ENCODE peak calls at places on chromosomes 2 and 18, in seven cellular contexts. N, L, R, D, M, W and K are unnamed samples.

GRCh38 chr2:228699400-228699799 is 517.9 kb upstream of the SPHKAP start:
- DNase-seq in D (no peak), W (no peak), R (no peak), N (no peak), L (no peak), M (no peak), K (no peak)

GRCh38 chr2:170147576-170147975 is 30.4 kb upstream of the MYO3B start:
- DNase-seq in N (no peak), D (no peak), L (no peak), M (no peak), R (no peak), W (no peak), K (no peak)

GRCh38 chr18:1438458-1438910 is 533.8 kb downstream of the ADCYAP1 start:
- DNase-seq in D (no peak), L (no peak), W (no peak), N (no peak), M (no peak), R (no peak), K (no peak)

GRCh38 chr2:81093031-81093430 is 788.5 kb upstream of the LRRTM1 start:
- DNase-seq in L (no peak), W (no peak), N (no peak), M (no peak), D (no peak), R (no peak), K (no peak)

GRCh38 chr2:180625006-180625844 is 355.2 kb upstream of the UBE2E3 start:
- DNase-seq in W (no peak), M (peak; percentile 75), L (no peak), N (no peak), R (no peak), D (no peak), K (no peak)

GRCh38 chr2:239086325-239087020 is 238.6 kb downstream of the TWIST2 start:
- DNase-seq in D (no peak), N (no peak), W (no peak), R (no peak), L (no peak), M (no peak), K (no peak)

GRCh38 chr2:129732630-129733026 is 246.8 kb upstream of the RAB6C start:
- DNase-seq in R (no peak), L (no peak), N (no peak), D (no peak), M (no peak), W (no peak), K (no peak)

GRCh38 chr2:1614564-1614963 is 129.8 kb downstream of the PXDN start:
- DNase-seq in L (no peak), W (no peak), D (no peak), M (no peak), R (no peak), N (no peak), K (no peak)

GRCh38 chr2:160029270-160029628 is 33.2 kb downstream of the PLA2R1 start:
- DNase-seq in N (no peak), W (no peak), R (no peak), D (no peak), M (no peak), L (no peak), K (no peak)

GRCh38 chr18:26342646-26343045 is 116.4 kb downstream of the TAF4B start:
- DNase-seq in W (no peak), M (no peak), L (no peak), R (no peak), N (no peak), D (no peak), K (no peak)

GRCh38 chr2:26692814-26693286 is 328 bp downstream of the KCNK3 start:
- DNase-seq in R (no peak), M (no peak), L (no peak), W (peak; percentile 76), D (no peak), N (no peak), K (no peak)

GRCh38 chr2:223815186-223815883 is 22.0 kb downstream of the AP1S3 start:
- DNase-seq in N (no peak), D (no peak), W (no peak), R (no peak), L (no peak), M (peak; percentile 99), K (no peak)

GRCh38 chr18:57431512-57432080 is 3.6 kb upstream of the ONECUT2 start:
- DNase-seq in W (no peak), R (no peak), N (no peak), M (no peak), D (no peak), L (no peak), K (no peak)

GRCh38 chr2:118386636-118387302 is 298.5 kb downstream of the INSIG2 start:
- DNase-seq in L (no peak), R (no peak), W (no peak), D (no peak), M (peak; percentile 52), N (no peak), K (no peak)

GRCh38 chr18:70431203-70431624 is 142.4 kb downstream of the SOCS6 start:
- DNase-seq in D (no peak), M (peak; percentile 34), R (no peak), N (no peak), W (no peak), L (no peak), K (no peak)

GRCh38 chr2:234203135-234203984 is 152.9 kb downstream of the SPP2 start:
- DNase-seq in N (no peak), M (peak; percentile 97), L (no peak), R (no peak), W (no peak), D (no peak), K (no peak)